ENCODE peak calls at places on chromosome 9, in five cellular contexts. One of them, this sample, is unnamed. For H3K4me1, the result is how much of the 10 kb centered on the place peaks cover.

GRCh38 chr9:4970970-4971641 is 14.0 kb upstream of the JAK2 start:
- DNase-seq in neural progenitor cell: no peak
- DNase-seq in cardiac muscle cell: no peak
- DNase-seq in uterus: no peak
- DNase-seq in tibial nerve: no peak
- DNase-seq in this sample: no peak

GRCh38 chr9:132507670-132508469 is 74.5 kb upstream of the BARHL1 start:
- DNase-seq in neural progenitor cell: peak
- DNase-seq in cardiac muscle cell: peak
- DNase-seq in uterus: peak
- DNase-seq in tibial nerve: peak
- DNase-seq in this sample: peak

GRCh38 chr9:34374905-34375552 is 1.7 kb downstream of the MYORG start:
- DNase-seq in neural progenitor cell: peak
- DNase-seq in cardiac muscle cell: no peak
- DNase-seq in uterus: no peak
- DNase-seq in tibial nerve: no peak
- DNase-seq in this sample: no peak

GRCh38 chr9:75990181-75990580 is 99.7 kb downstream of the PCSK5 start:
- DNase-seq in neural progenitor cell: no peak
- DNase-seq in cardiac muscle cell: no peak
- DNase-seq in uterus: no peak
- DNase-seq in tibial nerve: no peak
- DNase-seq in this sample: no peak

GRCh38 chr9:99632349-99633038 is 189.2 kb upstream of the NR4A3 start:
- DNase-seq in neural progenitor cell: no peak
- DNase-seq in cardiac muscle cell: no peak
- DNase-seq in uterus: no peak
- DNase-seq in tibial nerve: no peak
- DNase-seq in this sample: no peak

GRCh38 chr9:124513374-124513994 is 6.3 kb upstream of the NR5A1 start:
- DNase-seq in neural progenitor cell: no peak
- DNase-seq in cardiac muscle cell: no peak
- DNase-seq in uterus: no peak
- DNase-seq in tibial nerve: no peak
- DNase-seq in this sample: no peak

GRCh38 chr9:15243086-15243485 is 63.9 kb downstream of the TTC39B start:
- DNase-seq in neural progenitor cell: no peak
- DNase-seq in cardiac muscle cell: no peak
- DNase-seq in uterus: no peak
- DNase-seq in tibial nerve: no peak
- DNase-seq in this sample: no peak

GRCh38 chr9:110942522-110942921 is 95.7 kb downstream of the LPAR1 start:
- DNase-seq in neural progenitor cell: no peak
- DNase-seq in cardiac muscle cell: no peak
- DNase-seq in uterus: no peak
- DNase-seq in tibial nerve: no peak
- DNase-seq in this sample: no peak

GRCh38 chr9:137326436-137327060 is 24.5 kb upstream of the NRARP start:
- DNase-seq in neural progenitor cell: no peak
- DNase-seq in cardiac muscle cell: no peak
- DNase-seq in uterus: no peak
- DNase-seq in tibial nerve: no peak
- DNase-seq in this sample: no peak

GRCh38 chr9:94868462-94868861 is 142.0 kb downstream of the AOPEP start:
- DNase-seq in neural progenitor cell: no peak
- DNase-seq in cardiac muscle cell: no peak
- DNase-seq in uterus: no peak
- DNase-seq in tibial nerve: no peak
- DNase-seq in this sample: no peak

GRCh38 chr9:3243676-3244075 is 282.1 kb downstream of the RFX3 start:
- DNase-seq in neural progenitor cell: no peak
- DNase-seq in cardiac muscle cell: no peak
- DNase-seq in uterus: no peak
- DNase-seq in tibial nerve: no peak
- DNase-seq in this sample: no peak

GRCh38 chr9:104869801-104870200 is 58.2 kb downstream of the ABCA1 start:
- DNase-seq in neural progenitor cell: no peak
- DNase-seq in cardiac muscle cell: no peak
- DNase-seq in uterus: no peak
- DNase-seq in tibial nerve: no peak
- DNase-seq in this sample: no peak

GRCh38 chr9:104868303-104868686 is 59.7 kb downstream of the ABCA1 start:
- DNase-seq in neural progenitor cell: no peak
- DNase-seq in cardiac muscle cell: peak
- DNase-seq in uterus: no peak
- DNase-seq in tibial nerve: no peak
- DNase-seq in this sample: no peak

GRCh38 chr9:104866186-104866585 is 61.8 kb downstream of the ABCA1 start:
- DNase-seq in neural progenitor cell: no peak
- DNase-seq in cardiac muscle cell: no peak
- DNase-seq in uterus: no peak
- DNase-seq in tibial nerve: no peak
- DNase-seq in this sample: no peak

GRCh38 chr9:104871961-104872527 is 55.9 kb downstream of the ABCA1 start:
- DNase-seq in neural progenitor cell: no peak
- DNase-seq in cardiac muscle cell: no peak
- DNase-seq in uterus: no peak
- DNase-seq in tibial nerve: no peak
- DNase-seq in this sample: no peak

DNA sequence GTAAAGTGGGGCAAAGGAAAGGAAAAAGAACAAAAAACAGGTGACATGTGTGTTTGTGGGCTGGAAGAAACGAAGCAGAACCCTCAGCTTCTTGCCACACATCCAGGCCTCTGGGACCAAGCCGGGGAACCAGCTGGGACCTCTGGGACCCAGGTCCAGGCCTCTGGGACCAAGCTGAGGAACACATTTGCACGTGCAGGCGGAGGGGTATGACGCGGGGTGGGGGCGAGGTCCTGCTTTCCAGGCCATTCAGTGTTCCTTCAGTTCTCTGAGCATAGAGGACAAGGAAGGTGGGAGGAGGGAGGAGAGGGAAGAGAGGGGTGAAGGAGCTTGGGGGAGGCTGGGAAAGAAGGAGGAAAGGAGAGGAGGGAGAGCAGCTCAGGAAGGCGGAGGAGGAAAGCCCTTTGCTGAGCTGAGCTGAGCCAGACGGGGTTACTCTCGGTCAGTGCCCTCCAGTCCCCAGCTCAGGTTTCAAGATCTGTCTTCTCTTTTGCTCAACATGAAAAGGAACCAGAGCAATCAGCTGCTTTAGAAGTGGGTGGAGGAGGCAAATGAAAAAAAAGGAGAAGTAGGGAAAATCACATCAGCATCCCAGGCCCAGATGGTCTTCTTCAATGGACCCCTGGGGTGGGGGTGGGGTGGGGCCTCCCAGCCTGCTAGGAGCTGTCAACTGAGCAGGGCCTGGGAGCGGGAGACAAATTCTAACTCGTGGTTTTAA is 59.1 kb downstream of the ABCA1 start:
- DNase-seq in neural progenitor cell: peak
- DNase-seq in cardiac muscle cell: peak
- DNase-seq in uterus: peak
- DNase-seq in tibial nerve: peak
- DNase-seq in this sample: peak
- H3K4me1 ChIP-seq in neural progenitor cell: under half
- H3K4me1 ChIP-seq in cardiac muscle cell: under half
- H3K4me1 ChIP-seq in uterus: under half
- H3K4me1 ChIP-seq in tibial nerve: under half
- H3K4me1 ChIP-seq in this sample: under half

GRCh38 chr9:123362856-123363255 is 6.9 kb downstream of the CRB2 start:
- DNase-seq in neural progenitor cell: no peak
- DNase-seq in cardiac muscle cell: no peak
- DNase-seq in uterus: no peak
- DNase-seq in tibial nerve: no peak
- DNase-seq in this sample: no peak

GRCh38 chr9:123361731-123362560 is 5.9 kb downstream of the CRB2 start:
- DNase-seq in neural progenitor cell: no peak
- DNase-seq in cardiac muscle cell: peak
- DNase-seq in uterus: no peak
- DNase-seq in tibial nerve: no peak
- DNase-seq in this sample: no peak

GRCh38 chr9:123359546-123359945 is 3.5 kb downstream of the CRB2 start:
- DNase-seq in neural progenitor cell: no peak
- DNase-seq in cardiac muscle cell: no peak
- DNase-seq in uterus: no peak
- DNase-seq in tibial nerve: no peak
- DNase-seq in this sample: no peak

GRCh38 chr9:123360161-123361085 is 4.4 kb downstream of the CRB2 start:
- DNase-seq in neural progenitor cell: peak
- DNase-seq in cardiac muscle cell: peak
- DNase-seq in uterus: peak
- DNase-seq in tibial nerve: no peak
- DNase-seq in this sample: no peak

DNA sequence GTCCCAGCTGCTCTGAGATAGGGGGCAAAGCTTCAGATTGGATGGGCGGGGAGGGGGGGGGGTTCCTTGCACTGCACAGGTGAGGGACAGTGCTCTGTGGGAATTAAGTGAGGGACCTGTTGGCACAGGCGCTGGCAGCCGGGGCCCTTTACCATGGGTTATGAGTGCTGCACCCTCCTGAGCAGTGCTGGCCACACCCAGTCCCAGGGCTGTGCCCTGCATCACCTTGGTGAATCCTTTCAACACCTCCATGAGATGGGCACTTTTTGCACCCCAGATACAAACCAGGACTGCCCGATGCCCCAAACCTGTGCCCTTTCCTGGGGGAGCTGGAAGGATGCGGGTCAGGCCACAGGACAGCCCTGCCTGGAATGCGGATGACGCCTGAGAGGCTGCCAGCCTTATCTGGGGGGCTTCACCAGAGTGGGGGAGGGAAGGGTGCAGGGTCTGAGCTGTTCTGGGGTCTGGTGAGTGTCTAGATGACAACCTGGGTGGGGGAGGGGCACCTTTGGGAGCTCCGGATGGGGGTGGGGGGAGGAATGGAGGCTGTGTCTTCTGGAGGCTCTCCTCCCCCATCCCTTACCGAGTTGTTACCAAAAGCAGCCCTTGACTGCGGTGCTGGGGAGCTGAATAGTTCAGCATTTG is 5.2 kb downstream of the CRB2 start:
- DNase-seq in neural progenitor cell: no peak
- DNase-seq in cardiac muscle cell: peak
- DNase-seq in uterus: peak
- DNase-seq in tibial nerve: no peak
- DNase-seq in this sample: no peak
- H3K27ac ChIP-seq in neural progenitor cell: no peak
- H3K27ac ChIP-seq in cardiac muscle cell: peak
- H3K27ac ChIP-seq in uterus: peak
- H3K27ac ChIP-seq in tibial nerve: no peak
- H3K27ac ChIP-seq in this sample: no peak

DNA sequence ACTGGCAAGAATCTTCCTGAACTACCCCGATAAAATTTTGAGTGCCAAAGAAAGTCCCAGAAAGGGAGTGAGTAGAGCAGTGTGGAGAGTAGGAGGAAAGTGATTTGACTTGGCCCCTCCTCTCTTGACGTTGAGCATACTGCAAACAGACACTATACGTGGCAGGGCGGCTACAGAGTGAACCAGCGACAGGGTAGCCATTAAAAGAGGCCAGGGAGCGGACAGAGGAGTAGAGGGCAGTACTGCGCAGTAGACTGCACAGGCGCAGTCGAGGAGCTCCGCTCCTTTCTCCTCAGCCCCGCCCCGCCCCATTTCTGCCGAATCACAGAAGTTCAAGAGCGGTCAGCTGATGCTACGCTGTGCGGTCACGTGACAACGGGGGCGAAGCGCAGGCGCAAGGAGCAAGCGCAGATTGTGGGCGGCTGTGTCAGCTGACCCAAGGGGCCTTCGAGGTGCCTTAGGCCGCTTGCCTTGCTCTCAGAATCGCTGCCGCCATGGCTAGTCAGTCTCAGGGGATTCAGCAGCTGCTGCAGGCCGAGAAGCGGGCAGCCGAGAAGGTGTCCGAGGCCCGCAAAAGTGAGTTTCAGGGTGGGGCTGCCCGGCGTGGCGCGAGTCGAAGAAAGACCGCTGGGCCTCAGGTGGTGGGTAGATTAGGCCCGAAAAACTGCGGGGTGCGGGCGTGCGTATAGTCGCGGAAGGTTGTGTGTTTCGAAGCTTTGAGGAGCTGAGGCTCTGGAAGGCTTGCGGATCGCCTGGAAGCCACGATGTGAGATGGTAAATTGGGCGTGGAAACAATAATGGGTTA is at the start of gene ATP6V1G1:
- DNase-seq in neural progenitor cell: peak
- DNase-seq in cardiac muscle cell: peak
- DNase-seq in uterus: peak
- DNase-seq in tibial nerve: peak
- DNase-seq in this sample: peak
- TF ChIP-seq CTCF in neural progenitor cell: no peak
- TF ChIP-seq CTCF in cardiac muscle cell: peak
- TF ChIP-seq CTCF in uterus: peak
- TF ChIP-seq CTCF in tibial nerve: peak
- TF ChIP-seq CTCF in this sample: no peak

DNA sequence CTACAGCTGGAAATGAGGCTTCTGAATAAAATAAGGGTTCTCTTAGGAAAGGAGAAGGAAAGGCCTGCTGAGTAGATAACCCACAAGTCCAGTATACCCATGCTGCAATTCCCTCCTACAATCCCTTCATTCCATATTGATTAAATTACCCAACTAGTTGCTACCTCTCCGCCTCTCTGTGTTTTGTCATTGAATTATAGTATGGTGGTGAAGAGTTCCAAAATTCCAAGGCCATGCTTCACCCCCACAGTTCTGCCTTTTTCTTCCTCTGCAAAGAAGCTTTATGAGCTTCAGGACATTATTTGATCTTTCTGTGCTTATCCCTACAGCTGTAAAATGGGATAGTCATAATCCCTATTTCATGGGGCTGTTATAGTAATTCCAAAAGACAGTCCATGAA is 215.6 kb downstream of the ACTL7B start:
- DNase-seq in neural progenitor cell: no peak
- DNase-seq in cardiac muscle cell: no peak
- DNase-seq in uterus: no peak
- DNase-seq in tibial nerve: no peak
- DNase-seq in this sample: no peak
- H3K4me1 ChIP-seq in neural progenitor cell: under half
- H3K4me1 ChIP-seq in cardiac muscle cell: under half
- H3K4me1 ChIP-seq in uterus: under half
- H3K4me1 ChIP-seq in tibial nerve: under half
- H3K4me1 ChIP-seq in this sample: under half